ENCODE peak calls at places on chromosome 11, in nine cellular contexts. One of them, this sample, is unnamed.

GRCh38 chr11:111635706-111636045 is 33.4 kb downstream of the SIK2 start:
- DNase-seq in A549: no peak
- DNase-seq in upper lobe of left lung: no peak
- DNase-seq in adrenal gland: peak
- DNase-seq in H54: no peak
- DNase-seq in prostate gland: no peak
- DNase-seq in endothelial cell of umbilical vein: no peak
- DNase-seq in Peyer's patch: no peak
- DNase-seq in body of pancreas: peak
- DNase-seq in this sample: peak

GRCh38 chr11:19241260-19242183 is 777 bp upstream of the E2F8 start:
- DNase-seq in adrenal gland: no peak
- DNase-seq in A549: peak
- DNase-seq in upper lobe of left lung: no peak
- DNase-seq in body of pancreas: no peak
- DNase-seq in prostate gland: no peak
- DNase-seq in endothelial cell of umbilical vein: peak
- DNase-seq in H54: peak
- DNase-seq in Peyer's patch: peak
- DNase-seq in this sample: peak

GRCh38 chr11:16843307-16843706 is 104.9 kb downstream of the C11orf58 start:
- DNase-seq in adrenal gland: no peak
- DNase-seq in H54: no peak
- DNase-seq in prostate gland: peak
- DNase-seq in body of pancreas: peak
- DNase-seq in endothelial cell of umbilical vein: no peak
- DNase-seq in upper lobe of left lung: no peak
- DNase-seq in Peyer's patch: no peak
- DNase-seq in A549: peak
- DNase-seq in this sample: peak

GRCh38 chr11:21783954-21784353 is 408.9 kb upstream of the ANO5 start:
- DNase-seq in Peyer's patch: no peak
- DNase-seq in adrenal gland: no peak
- DNase-seq in endothelial cell of umbilical vein: no peak
- DNase-seq in A549: no peak
- DNase-seq in H54: no peak
- DNase-seq in prostate gland: no peak
- DNase-seq in upper lobe of left lung: no peak
- DNase-seq in body of pancreas: no peak
- DNase-seq in this sample: no peak

GRCh38 chr11:129704831-129705230 is 110.8 kb upstream of the TMEM45B start:
- DNase-seq in upper lobe of left lung: no peak
- DNase-seq in Peyer's patch: peak
- DNase-seq in body of pancreas: no peak
- DNase-seq in H54: no peak
- DNase-seq in prostate gland: no peak
- DNase-seq in endothelial cell of umbilical vein: no peak
- DNase-seq in adrenal gland: no peak
- DNase-seq in A549: no peak
- DNase-seq in this sample: no peak

GRCh38 chr11:69691449-69691848 is 12.4 kb downstream of the FGF19 start:
- DNase-seq in H54: no peak
- DNase-seq in Peyer's patch: no peak
- DNase-seq in endothelial cell of umbilical vein: no peak
- DNase-seq in adrenal gland: no peak
- DNase-seq in A549: peak
- DNase-seq in prostate gland: no peak
- DNase-seq in upper lobe of left lung: no peak
- DNase-seq in body of pancreas: no peak
- DNase-seq in this sample: peak

GRCh38 chr11:5547982-5548381 is 358 bp downstream of the OR52H1 start:
- DNase-seq in prostate gland: no peak
- DNase-seq in H54: no peak
- DNase-seq in body of pancreas: no peak
- DNase-seq in A549: no peak
- DNase-seq in endothelial cell of umbilical vein: no peak
- DNase-seq in upper lobe of left lung: no peak
- DNase-seq in Peyer's patch: no peak
- DNase-seq in adrenal gland: no peak
- DNase-seq in this sample: no peak

GRCh38 chr11:70422692-70423522 is 24.6 kb downstream of the CTTN start:
- DNase-seq in endothelial cell of umbilical vein: no peak
- DNase-seq in body of pancreas: no peak
- DNase-seq in adrenal gland: no peak
- DNase-seq in upper lobe of left lung: no peak
- DNase-seq in prostate gland: no peak
- DNase-seq in A549: no peak
- DNase-seq in Peyer's patch: no peak
- DNase-seq in H54: no peak
- DNase-seq in this sample: no peak

GRCh38 chr11:10567466-10567865 is 999 bp downstream of the LYVE1 start:
- DNase-seq in adrenal gland: no peak
- DNase-seq in body of pancreas: no peak
- DNase-seq in endothelial cell of umbilical vein: no peak
- DNase-seq in H54: no peak
- DNase-seq in Peyer's patch: no peak
- DNase-seq in prostate gland: no peak
- DNase-seq in upper lobe of left lung: no peak
- DNase-seq in A549: no peak
- DNase-seq in this sample: no peak

GRCh38 chr11:10564692-10565318 is 3.7 kb downstream of the LYVE1 start:
- DNase-seq in H54: no peak
- DNase-seq in Peyer's patch: no peak
- DNase-seq in A549: no peak
- DNase-seq in upper lobe of left lung: no peak
- DNase-seq in endothelial cell of umbilical vein: peak
- DNase-seq in body of pancreas: no peak
- DNase-seq in adrenal gland: peak
- DNase-seq in prostate gland: no peak
- DNase-seq in this sample: no peak

GRCh38 chr11:10565493-10565892 is 3.0 kb downstream of the LYVE1 start:
- DNase-seq in H54: no peak
- DNase-seq in A549: no peak
- DNase-seq in prostate gland: no peak
- DNase-seq in Peyer's patch: no peak
- DNase-seq in endothelial cell of umbilical vein: no peak
- DNase-seq in body of pancreas: no peak
- DNase-seq in upper lobe of left lung: no peak
- DNase-seq in adrenal gland: no peak
- DNase-seq in this sample: no peak

GRCh38 chr11:10566257-10566956 is 2.1 kb downstream of the LYVE1 start:
- DNase-seq in Peyer's patch: no peak
- DNase-seq in endothelial cell of umbilical vein: no peak
- DNase-seq in A549: no peak
- DNase-seq in upper lobe of left lung: no peak
- DNase-seq in H54: no peak
- DNase-seq in prostate gland: no peak
- DNase-seq in adrenal gland: no peak
- DNase-seq in body of pancreas: no peak
- DNase-seq in this sample: no peak

DNA sequence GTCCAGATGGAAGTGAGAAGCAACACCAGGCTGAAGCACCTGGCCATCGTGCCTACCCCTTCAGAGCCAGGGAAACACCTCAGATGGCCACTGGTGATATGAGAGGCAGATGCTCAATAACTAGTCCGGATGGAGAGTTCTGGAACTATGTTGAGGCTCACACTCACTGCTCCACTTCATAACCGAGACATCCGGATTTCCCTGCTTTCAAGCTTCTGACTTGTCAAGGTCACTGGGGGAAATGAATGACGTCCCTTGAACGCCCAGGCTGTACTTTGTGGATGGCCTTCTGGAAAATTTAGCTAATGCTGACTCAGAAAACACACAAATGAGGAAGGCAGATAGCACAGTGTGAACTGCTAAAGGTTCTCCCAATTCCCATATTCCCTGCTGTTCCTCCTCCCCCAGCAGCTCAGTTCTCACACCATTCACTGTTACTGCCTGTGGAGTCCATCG is at the start of gene LYVE1:
- DNase-seq in body of pancreas: peak
- DNase-seq in A549: no peak
- DNase-seq in upper lobe of left lung: no peak
- DNase-seq in H54: no peak
- DNase-seq in endothelial cell of umbilical vein: peak
- DNase-seq in Peyer's patch: no peak
- DNase-seq in adrenal gland: peak
- DNase-seq in prostate gland: no peak
- DNase-seq in this sample: no peak
- TF ChIP-seq POLR2A in body of pancreas: no peak
- TF ChIP-seq POLR2A in A549: no peak
- TF ChIP-seq POLR2A in upper lobe of left lung: peak
- TF ChIP-seq POLR2A in H54: no peak
- TF ChIP-seq POLR2A in endothelial cell of umbilical vein: no peak
- TF ChIP-seq POLR2A in Peyer's patch: peak
- TF ChIP-seq POLR2A in adrenal gland: peak
- TF ChIP-seq POLR2A in prostate gland: no peak
- TF ChIP-seq POLR2A in this sample: no peak

GRCh38 chr11:7983832-7984590 is 3.1 kb upstream of the EIF3F start:
- DNase-seq in A549: no peak
- DNase-seq in body of pancreas: no peak
- DNase-seq in upper lobe of left lung: no peak
- DNase-seq in endothelial cell of umbilical vein: no peak
- DNase-seq in Peyer's patch: no peak
- DNase-seq in prostate gland: no peak
- DNase-seq in H54: no peak
- DNase-seq in adrenal gland: no peak
- DNase-seq in this sample: no peak

GRCh38 chr11:7981758-7982157 is 5.4 kb upstream of the EIF3F start:
- DNase-seq in adrenal gland: no peak
- DNase-seq in Peyer's patch: no peak
- DNase-seq in endothelial cell of umbilical vein: no peak
- DNase-seq in upper lobe of left lung: no peak
- DNase-seq in prostate gland: no peak
- DNase-seq in body of pancreas: peak
- DNase-seq in H54: no peak
- DNase-seq in A549: no peak
- DNase-seq in this sample: no peak

GRCh38 chr11:7982582-7983119 is 4.5 kb upstream of the EIF3F start:
- DNase-seq in endothelial cell of umbilical vein: no peak
- DNase-seq in adrenal gland: no peak
- DNase-seq in body of pancreas: no peak
- DNase-seq in Peyer's patch: no peak
- DNase-seq in H54: no peak
- DNase-seq in prostate gland: no peak
- DNase-seq in upper lobe of left lung: no peak
- DNase-seq in A549: no peak
- DNase-seq in this sample: no peak

GRCh38 chr11:7986768-7987559 is at the start of gene EIF3F:
- DNase-seq in body of pancreas: peak
- DNase-seq in upper lobe of left lung: peak
- DNase-seq in A549: peak
- DNase-seq in prostate gland: peak
- DNase-seq in H54: peak
- DNase-seq in Peyer's patch: peak
- DNase-seq in endothelial cell of umbilical vein: peak
- DNase-seq in adrenal gland: peak
- DNase-seq in this sample: peak
- TF ChIP-seq POLR2A in body of pancreas: no peak
- TF ChIP-seq POLR2A in upper lobe of left lung: peak
- TF ChIP-seq POLR2A in A549: peak
- TF ChIP-seq POLR2A in prostate gland: peak
- TF ChIP-seq POLR2A in H54: no peak
- TF ChIP-seq POLR2A in Peyer's patch: peak
- TF ChIP-seq POLR2A in endothelial cell of umbilical vein: peak
- TF ChIP-seq POLR2A in adrenal gland: peak
- TF ChIP-seq POLR2A in this sample: peak

DNA sequence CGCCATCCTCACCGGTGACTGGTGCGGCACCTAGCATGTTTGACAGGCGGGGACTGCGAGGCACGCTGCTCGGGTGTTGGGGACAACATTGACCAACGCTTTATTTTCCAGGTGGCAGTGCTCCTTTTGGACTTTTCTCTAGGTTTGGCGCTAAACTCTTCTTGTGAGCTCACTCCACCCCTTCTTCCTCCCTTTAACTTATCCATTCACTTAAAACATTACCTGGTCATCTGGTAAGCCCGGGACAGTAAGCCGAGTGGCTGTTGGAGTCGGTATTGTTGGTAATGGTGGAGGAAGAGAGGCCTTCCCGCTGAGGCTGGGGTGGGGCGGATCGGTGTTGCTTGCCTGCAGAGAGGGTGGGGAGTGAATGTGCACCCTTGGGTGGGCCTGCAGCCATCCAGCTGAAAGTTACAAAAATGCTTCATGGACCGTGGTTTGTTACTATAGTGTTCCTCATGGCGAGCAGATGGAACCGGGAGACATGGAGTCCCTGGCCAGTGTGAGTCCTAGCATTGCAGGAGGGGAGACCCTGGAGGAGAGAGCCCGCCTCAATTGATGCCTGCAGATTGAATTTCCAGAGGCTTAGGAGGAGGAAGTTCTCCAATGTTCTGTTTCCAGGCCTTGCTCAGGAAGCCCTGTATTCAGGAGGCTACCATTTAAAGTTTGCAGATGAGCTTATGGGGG is 1.1 kb downstream of the NEAT1 start:
- DNase-seq in adrenal gland: peak
- DNase-seq in body of pancreas: no peak
- DNase-seq in endothelial cell of umbilical vein: peak
- DNase-seq in prostate gland: no peak
- DNase-seq in upper lobe of left lung: no peak
- DNase-seq in Peyer's patch: peak
- DNase-seq in A549: peak
- DNase-seq in H54: no peak
- DNase-seq in this sample: peak
- TF ChIP-seq POLR2A in adrenal gland: no peak
- TF ChIP-seq POLR2A in body of pancreas: no peak
- TF ChIP-seq POLR2A in endothelial cell of umbilical vein: peak
- TF ChIP-seq POLR2A in prostate gland: peak
- TF ChIP-seq POLR2A in upper lobe of left lung: peak
- TF ChIP-seq POLR2A in Peyer's patch: no peak
- TF ChIP-seq POLR2A in A549: peak
- TF ChIP-seq POLR2A in H54: peak
- TF ChIP-seq POLR2A in this sample: peak

GRCh38 chr11:71474141-71474770 is 21.3 kb downstream of the NADSYN1 start:
- DNase-seq in A549: no peak
- DNase-seq in adrenal gland: no peak
- DNase-seq in endothelial cell of umbilical vein: no peak
- DNase-seq in upper lobe of left lung: no peak
- DNase-seq in body of pancreas: no peak
- DNase-seq in Peyer's patch: peak
- DNase-seq in H54: no peak
- DNase-seq in prostate gland: no peak
- DNase-seq in this sample: no peak

GRCh38 chr11:71474771-71475483 is 21.9 kb downstream of the NADSYN1 start:
- DNase-seq in H54: no peak
- DNase-seq in A549: no peak
- DNase-seq in endothelial cell of umbilical vein: no peak
- DNase-seq in upper lobe of left lung: peak
- DNase-seq in prostate gland: no peak
- DNase-seq in Peyer's patch: peak
- DNase-seq in body of pancreas: no peak
- DNase-seq in adrenal gland: no peak
- DNase-seq in this sample: no peak

GRCh38 chr11:71472941-71473792 is 20.2 kb downstream of the NADSYN1 start:
- DNase-seq in body of pancreas: no peak
- DNase-seq in prostate gland: no peak
- DNase-seq in Peyer's patch: peak
- DNase-seq in upper lobe of left lung: peak
- DNase-seq in H54: no peak
- DNase-seq in A549: no peak
- DNase-seq in endothelial cell of umbilical vein: no peak
- DNase-seq in adrenal gland: no peak
- DNase-seq in this sample: no peak

GRCh38 chr11:71472357-71472885 is 19.4 kb downstream of the NADSYN1 start:
- DNase-seq in upper lobe of left lung: no peak
- DNase-seq in Peyer's patch: peak
- DNase-seq in endothelial cell of umbilical vein: no peak
- DNase-seq in body of pancreas: no peak
- DNase-seq in H54: no peak
- DNase-seq in prostate gland: no peak
- DNase-seq in A549: no peak
- DNase-seq in adrenal gland: no peak
- DNase-seq in this sample: no peak

DNA sequence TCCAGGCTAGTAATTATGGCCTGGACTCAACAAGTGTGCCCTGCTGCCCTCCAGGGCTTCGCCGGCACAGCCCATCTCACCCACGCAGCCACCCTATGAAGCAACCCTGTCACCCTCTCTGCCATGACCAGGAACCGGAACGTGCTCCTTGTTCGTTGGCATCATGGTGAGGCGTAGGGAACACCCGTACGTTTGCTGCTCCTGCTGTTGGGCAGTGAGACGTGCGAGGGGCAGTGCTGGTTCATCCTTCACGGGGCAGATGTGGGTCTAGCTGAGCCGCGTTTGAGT is 20.7 kb downstream of the NADSYN1 start:
- DNase-seq in endothelial cell of umbilical vein: no peak
- DNase-seq in prostate gland: no peak
- DNase-seq in A549: no peak
- DNase-seq in adrenal gland: no peak
- DNase-seq in Peyer's patch: peak
- DNase-seq in body of pancreas: no peak
- DNase-seq in H54: no peak
- DNase-seq in upper lobe of left lung: no peak
- DNase-seq in this sample: no peak
- TF ChIP-seq POLR2A in endothelial cell of umbilical vein: no peak
- TF ChIP-seq POLR2A in prostate gland: no peak
- TF ChIP-seq POLR2A in A549: no peak
- TF ChIP-seq POLR2A in adrenal gland: no peak
- TF ChIP-seq POLR2A in Peyer's patch: no peak
- TF ChIP-seq POLR2A in body of pancreas: no peak
- TF ChIP-seq POLR2A in H54: no peak
- TF ChIP-seq POLR2A in upper lobe of left lung: no peak
- TF ChIP-seq POLR2A in this sample: no peak

This sample was measured in erythroblast.